ENCODE peak calls at places on chromosomes 7 and 10, in six cellular contexts. Y is BJ, B is lung, V is PC-3, P is cardiac fibroblast, E is transverse colon. G is an unnamed sample.

GRCh38 chr7:17772581-17773288 is 167.6 kb downstream of the SNX13 start:
- DNase-seq in P (no peak), E (no peak), V (no peak), Y (no peak), B (no peak), G (no peak)

GRCh38 chr7:85320699-85321476 is 134.0 kb upstream of the SEMA3D start:
- DNase-seq in B (no peak), V (no peak), Y (no peak), P (no peak), E (no peak), G (no peak)

GRCh38 chr7:120985130-120985758 is 3.3 kb upstream of the CPED1 start:
- DNase-seq in P (no peak), Y (no peak), E (no peak), V (no peak), B (no peak), G (no peak)

GRCh38 chr10:76939862-76940495 is 697.6 kb downstream of the KCNMA1 start:
- DNase-seq in P (no peak), E (no peak), V (no peak), Y (no peak), B (no peak), G (no peak)

GRCh38 chr10:21406595-21407218 is 118.8 kb downstream of the SKIDA1 start:
- DNase-seq in B (no peak), P (peak; percentile 67), E (no peak), V (no peak), Y (no peak), G (peak; percentile 21)

GRCh38 chr7:159047536-159047935 is 97.1 kb downstream of the VIPR2 start:
- DNase-seq in Y (no peak), E (no peak), P (no peak), V (no peak), B (no peak), G (no peak)

GRCh38 chr7:148394582-148394981 is 196.0 kb upstream of the C7orf33 start:
- DNase-seq in P (no peak), B (no peak), V (no peak), E (no peak), Y (no peak), G (peak; percentile 35)

GRCh38 chr10:10396601-10397000 is 621.1 kb upstream of the CELF2 start:
- DNase-seq in B (no peak), E (no peak), V (no peak), Y (no peak), P (peak; percentile 2), G (no peak)

GRCh38 chr10:35577915-35578607 is 27.1 kb upstream of the GJD4 start:
- DNase-seq in E (no peak), P (peak; percentile 89), Y (no peak), B (no peak), V (no peak), G (peak; percentile 10)

GRCh38 chr10:25974897-25975459 is 40.9 kb downstream of the MYO3A start:
- DNase-seq in E (no peak), V (no peak), P (no peak), B (no peak), Y (no peak), G (no peak)

GRCh38 chr7:116528008-116528789 is 3.4 kb downstream of the CAV1 start:
- DNase-seq in B (peak; percentile 51), P (peak; percentile 96), V (peak; percentile 85), E (peak; percentile 27), Y (peak; percentile 83), G (peak; percentile 89)

GRCh38 chr7:151987748-151988529 is 31.7 kb downstream of the GALNTL5 start:
- DNase-seq in P (peak; percentile 53), E (no peak), V (no peak), Y (no peak), B (no peak), G (peak; percentile 18)

GRCh38 chr10:42594246-42594650 is 44.1 kb downstream of the ZNF33B start:
- DNase-seq in B (no peak), Y (no peak), E (no peak), P (peak; percentile 92), V (no peak), G (peak; percentile 65)

GRCh38 chr7:4642468-4643203 is 39.5 kb upstream of the FOXK1 start:
- DNase-seq in B (no peak), Y (no peak), E (no peak), P (no peak), V (no peak), G (no peak)

GRCh38 chr7:4638781-4639575 is 43.1 kb upstream of the FOXK1 start:
- DNase-seq in E (no peak), V (no peak), Y (no peak), P (no peak), B (no peak), G (no peak)

GRCh38 chr7:4641667-4642467 is 40.2 kb upstream of the FOXK1 start:
- DNase-seq in E (peak; percentile 97), B (peak; percentile 94), Y (no peak), V (peak; percentile 95), P (peak; percentile 95), G (peak; percentile 93)

GRCh38 chr7:4645241-4645640 is 36.9 kb upstream of the FOXK1 start:
- DNase-seq in E (no peak), P (no peak), Y (no peak), V (no peak), B (no peak), G (no peak)

DNA sequence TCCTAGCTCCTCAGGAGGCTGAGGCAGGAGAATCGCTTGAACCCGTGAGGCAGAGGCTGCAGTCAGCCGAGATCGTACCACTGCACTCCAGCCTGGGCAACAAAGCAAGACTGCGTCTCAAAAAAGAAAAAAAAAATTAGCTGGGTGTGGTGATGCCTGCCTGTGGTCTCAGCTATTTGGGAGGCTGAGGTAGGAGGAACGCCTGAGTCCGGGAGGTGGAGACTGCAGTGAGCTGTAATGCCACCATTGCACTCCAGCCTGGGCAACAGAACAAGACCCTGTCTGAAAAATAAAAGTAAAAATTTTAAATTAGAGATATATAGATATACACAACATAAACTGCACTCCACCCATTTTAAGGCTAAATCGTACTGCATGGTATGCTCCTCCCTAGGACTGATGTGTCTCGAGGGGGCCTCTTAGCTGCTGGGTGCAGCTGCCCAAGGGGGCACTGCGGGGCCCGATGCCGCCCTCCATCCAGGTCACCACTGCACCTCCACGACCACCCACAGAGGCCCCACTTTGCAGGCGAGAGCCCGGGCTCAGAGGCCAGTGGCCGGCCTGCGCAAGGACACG is 40.9 kb upstream of the FOXK1 start:
- DNase-seq in V (no peak), Y (no peak), E (no peak), B (no peak), P (no peak), G (no peak)
- TF ChIP-seq CTCF in V (no peak), Y (peak; percentile 24), E (peak; percentile 21), B (no peak), P (peak; percentile 6), G (no peak)

GRCh38 chr10:101841826-101842225 is 1.8 kb downstream of the KCNIP2 start:
- DNase-seq in V (no peak), P (no peak), E (no peak), B (no peak), Y (no peak), G (no peak)

GRCh38 chr10:101839002-101839401 is 4.6 kb downstream of the KCNIP2 start:
- DNase-seq in E (no peak), V (no peak), P (no peak), B (no peak), Y (no peak), G (peak; percentile 21)

GRCh38 chr10:101840741-101841453 is 2.7 kb downstream of the KCNIP2 start:
- DNase-seq in Y (peak; percentile 27), V (peak; percentile 85), B (peak; percentile 77), E (peak; percentile 80), P (peak; percentile 84), G (peak; percentile 83)

GRCh38 chr10:101839421-101840063 is 4.1 kb downstream of the KCNIP2 start:
- DNase-seq in V (peak; percentile 2), E (peak; percentile 68), B (peak; percentile 45), P (no peak), Y (no peak), G (peak; percentile 60)

GRCh38 chr10:101840102-101840684 is 3.4 kb downstream of the KCNIP2 start:
- DNase-seq in B (no peak), P (peak; percentile 29), V (no peak), Y (no peak), E (no peak), G (no peak)
- H3K4me3 ChIP-seq in B (no peak overlapping the region), P (peak overlapping the region; percentile 23), V (peak overlapping the region; percentile 65), Y (peak overlapping the region; percentile 26), E (peak overlapping the region; percentile 22), G (peak overlapping the region; percentile 21)

GRCh38 chr7:37109853-37110252 is 338.8 kb downstream of the ELMO1 start:
- DNase-seq in Y (no peak), P (no peak), E (no peak), B (no peak), V (no peak), G (no peak)
- TF ChIP-seq CTCF in Y (no peak), P (no peak), E (no peak), B (no peak), V (no peak), G (no peak)

GRCh38 chr7:101166909-101167644 is 1.7 kb upstream of the VGF start:
- DNase-seq in B (no peak), E (no peak), V (no peak), Y (no peak), P (no peak), G (no peak)

GRCh38 chr7:101167645-101168411 is 2.5 kb upstream of the VGF start:
- DNase-seq in Y (no peak), V (no peak), E (no peak), P (no peak), B (no peak), G (no peak)

GRCh38 chr7:101166603-101166908 is 1.2 kb upstream of the VGF start:
- DNase-seq in B (no peak), P (no peak), Y (no peak), E (no peak), V (no peak), G (no peak)

GRCh38 chr7:101165075-101165957 is at the start of gene VGF:
- DNase-seq in B (peak; percentile 92), Y (peak; percentile 33), E (peak; percentile 93), V (peak; percentile 89), P (peak; percentile 94), G (peak; percentile 95)

DNA sequence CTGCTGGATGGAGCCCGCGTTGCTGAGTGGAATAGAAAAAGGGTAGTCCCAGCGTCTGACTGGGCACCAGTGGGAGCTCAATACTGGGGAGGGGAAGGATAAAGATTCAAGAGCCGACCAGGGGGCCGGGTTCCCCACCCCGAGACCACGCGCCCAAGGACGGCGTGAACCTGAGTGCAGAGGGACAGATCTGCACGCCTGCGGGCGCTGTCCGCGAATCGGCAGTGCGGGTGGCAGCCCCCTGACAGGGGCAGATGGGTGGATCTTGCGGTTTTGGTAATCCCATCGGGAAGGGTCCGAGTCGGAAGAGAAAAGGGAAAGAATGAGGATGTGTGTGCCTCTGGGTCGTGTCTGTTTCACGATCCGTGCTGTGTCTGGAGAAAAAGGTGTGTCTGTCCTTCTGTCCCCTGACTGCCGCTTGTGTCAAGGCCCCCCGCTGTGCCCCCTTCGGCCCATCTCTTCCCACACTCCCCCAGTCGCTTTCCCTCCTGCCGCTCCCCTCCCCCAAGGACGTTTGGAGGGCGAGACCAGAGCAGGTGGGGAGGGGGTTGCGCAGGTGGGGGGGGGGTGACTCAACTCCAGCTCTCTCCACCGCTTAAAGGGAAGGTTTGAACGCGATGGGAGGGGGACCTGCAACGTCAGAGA is 711 bp upstream of the VGF start:
- DNase-seq in V (no peak), E (no peak), B (no peak), Y (no peak), P (no peak), G (no peak)
- H3K4me3 ChIP-seq in V (peak overlapping the region; percentile 11), E (no peak overlapping the region), B (no peak overlapping the region), Y (no peak overlapping the region), P (no peak overlapping the region), G (peak overlapping the region; percentile 7)